ENCODE peak calls at places on chromosomes 11 and 22, in four cellular contexts. E, X, M and A are unnamed samples.

GRCh38 chr11:126408901-126409670 is 53.6 kb downstream of the ST3GAL4 start:
- DNase-seq in E (no peak), X (no peak), M (no peak), A (no peak)

GRCh38 chr11:12113294-12113693 is 2.9 kb downstream of the MICAL2 start:
- DNase-seq in E (no peak), X (no peak), M (no peak), A (no peak)

GRCh38 chr22:23061471-23062280 is 8.6 kb upstream of the GNAZ start:
- DNase-seq in E (no peak), X (no peak), M (no peak), A (no peak)

GRCh38 chr11:7490535-7490934 is 5.2 kb downstream of the OLFML1 start:
- DNase-seq in E (no peak), X (no peak), M (no peak), A (no peak)

GRCh38 chr11:37786214-37786755 is 1188.2 kb upstream of the RAG2 start:
- DNase-seq in E (no peak), X (peak; percentile 12), M (no peak), A (no peak)

GRCh38 chr11:11588890-11589289 is 32.9 kb downstream of the GALNT18 start:
- DNase-seq in E (no peak), X (no peak), M (peak; percentile 5), A (no peak)

GRCh38 chr11:64121637-64122410 is 44.1 kb downstream of the MACROD1 start:
- DNase-seq in E (no peak), X (peak; percentile 84), M (no peak), A (no peak)

GRCh38 chr11:113584371-113584770 is 109.2 kb upstream of the DRD2 start:
- DNase-seq in E (no peak), X (no peak), M (no peak), A (no peak)

GRCh38 chr11:124900464-124900863 is 2.8 kb upstream of the ROBO4 start:
- DNase-seq in E (no peak), X (peak; percentile 89), M (no peak), A (no peak)

GRCh38 chr22:23243006-23243573 is 62.8 kb downstream of the BCR start:
- DNase-seq in E (no peak), X (no peak), M (no peak), A (no peak)

GRCh38 chr22:39291501-39291900 is 27.9 kb downstream of the RPL3 start:
- DNase-seq in E (no peak), X (no peak), M (no peak), A (no peak)

DNA sequence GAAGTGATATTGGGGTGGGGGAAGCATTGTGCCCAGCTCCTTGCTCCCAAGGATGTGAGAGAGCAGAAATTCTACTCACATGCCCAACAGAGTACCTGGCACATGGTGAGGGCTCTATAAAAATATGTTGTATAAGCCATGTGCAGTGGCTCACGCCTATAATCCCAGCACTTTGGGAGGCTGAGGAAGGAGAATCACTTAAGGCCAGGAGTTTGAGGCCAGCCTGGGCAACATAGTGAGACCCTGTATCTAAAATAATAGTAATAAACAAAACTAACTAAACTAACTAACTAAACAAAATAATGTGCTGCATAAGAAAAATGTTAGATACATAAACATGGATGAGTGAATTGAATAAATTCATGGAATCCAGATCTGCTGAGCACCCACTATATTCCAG is 33.2 kb upstream of the LRRC32 start:
- DNase-seq in E (no peak), X (no peak), M (no peak), A (no peak)
- H3K27ac ChIP-seq in E (no peak overlapping the region), X (no peak overlapping the region), M (no peak overlapping the region), A (no peak overlapping the region)

DNA sequence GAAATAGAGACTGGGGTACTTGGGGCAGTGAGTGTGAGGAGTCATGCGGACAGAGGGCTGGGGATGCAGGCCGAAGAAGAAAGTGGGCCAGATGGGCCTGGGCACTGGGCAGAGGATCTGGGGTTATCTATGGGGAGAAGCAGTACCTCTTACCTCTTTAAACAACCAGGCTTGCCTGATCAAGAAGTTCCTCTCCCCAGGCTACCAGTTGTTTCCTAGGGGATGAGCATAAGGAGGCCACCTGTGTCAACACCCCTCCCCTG is 98.4 kb upstream of the PITPNB start:
- DNase-seq in E (no peak), X (no peak), M (no peak), A (no peak)
- H3K27ac ChIP-seq in E (no peak overlapping the region), X (no peak overlapping the region), M (no peak overlapping the region), A (no peak overlapping the region)

GRCh38 chr11:34072041-34072440 is 20.5 kb downstream of the CAPRIN1 start:
- DNase-seq in E (no peak), X (no peak), M (no peak), A (no peak)
- H3K27ac ChIP-seq in E (no peak overlapping the region), X (no peak overlapping the region), M (no peak overlapping the region), A (no peak overlapping the region)

DNA sequence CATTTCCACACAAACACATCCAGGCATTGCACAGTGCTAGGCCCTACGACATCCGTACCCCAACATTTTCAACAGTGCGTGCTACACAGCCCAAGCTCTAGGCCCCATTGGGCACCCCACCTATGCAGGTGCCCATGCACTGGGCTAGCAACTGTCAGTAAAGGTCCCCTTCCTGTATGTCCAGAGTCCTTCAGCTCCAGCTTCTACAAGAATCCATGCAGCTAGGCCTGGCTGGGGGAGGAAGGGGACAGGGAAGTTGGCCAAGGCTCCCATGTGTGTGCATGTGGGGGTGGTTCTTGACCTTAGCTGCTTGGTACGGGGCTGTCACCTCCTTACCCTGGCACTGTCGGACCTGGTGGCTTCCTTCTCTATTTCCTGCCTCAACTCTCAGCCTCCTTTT is 1.3 kb downstream of the B3GAT1 start:
- DNase-seq in E (no peak), X (no peak), M (no peak), A (no peak)
- H3K27ac ChIP-seq in E (peak overlapping the region; percentile 80), X (no peak overlapping the region), M (no peak overlapping the region), A (peak overlapping the region; percentile 93)

GRCh38 chr22:34997921-34998320 is 68.0 kb upstream of the ISX start:
- DNase-seq in E (no peak), X (no peak), M (no peak), A (no peak)

GRCh38 chr22:34993548-34993947 is 72.4 kb upstream of the ISX start:
- DNase-seq in E (no peak), X (no peak), M (no peak), A (no peak)

DNA sequence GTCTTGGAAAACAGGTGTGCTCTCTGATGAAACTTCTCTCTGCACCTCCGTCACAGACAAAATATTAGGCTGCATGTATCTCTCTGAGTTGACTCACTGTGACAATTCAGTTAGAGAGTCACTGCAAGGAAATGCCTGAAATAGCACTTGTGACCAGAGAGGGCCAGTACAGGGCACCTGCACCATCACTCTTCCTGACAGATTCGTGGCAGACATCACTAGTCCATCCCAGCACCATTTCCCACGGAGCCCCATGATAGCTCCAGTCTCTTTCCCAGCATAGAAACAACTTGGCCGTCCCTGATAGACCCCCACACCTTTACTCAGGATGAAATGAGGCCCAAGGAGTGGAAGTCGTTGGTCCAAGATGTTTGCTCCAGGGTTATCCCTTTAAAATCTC is 73.3 kb upstream of the ISX start:
- DNase-seq in E (no peak), X (no peak), M (no peak), A (no peak)
- H3K27ac ChIP-seq in E (no peak overlapping the region), X (no peak overlapping the region), M (no peak overlapping the region), A (no peak overlapping the region)